ENCODE peak calls at places on chromosomes 16 and 17, in eight cellular contexts. J, H, X, N, L, W, B and P are unnamed samples.

GRCh38 chr16:79013004-79013403 is 587.5 kb downstream of the MAF start:
- DNase-seq in J (no peak), H (no peak), X (no peak), N (no peak), L (no peak), W (no peak), B (no peak), P (no peak)

GRCh38 chr17:7357381-7357780 is 2.4 kb downstream of the TMEM95 start:
- DNase-seq in J (no peak), H (no peak), X (no peak), N (no peak), L (no peak), W (no peak), B (no peak), P (no peak)

GRCh38 chr17:3298260-3298659 is at the start of gene OR3A1:
- DNase-seq in J (no peak), H (no peak), X (no peak), N (no peak), L (no peak), W (no peak), B (no peak), P (no peak)

GRCh38 chr17:83137523-83137922 is 58.1 kb downstream of the METRNL start:
- DNase-seq in J (no peak), H (no peak), X (no peak), N (no peak), L (no peak), W (peak), B (no peak), P (no peak)

GRCh38 chr17:8991514-8992285 is 26.2 kb upstream of the PIK3R5 start:
- DNase-seq in J (no peak), H (no peak), X (no peak), N (peak), L (peak), W (no peak), B (peak), P (peak)

GRCh38 chr16:15482068-15482747 is 47.8 kb downstream of the BMERB1 start:
- DNase-seq in J (no peak), H (peak), X (peak), N (peak), L (peak), W (no peak), B (no peak), P (no peak)

GRCh38 chr17:42387663-42388380 is 420 bp downstream of the STAT3 start:
- DNase-seq in J (no peak), H (peak), X (no peak), N (peak), L (peak), W (peak), B (peak), P (peak)

GRCh38 chr16:64951681-64952080 is 170.2 kb downstream of the CDH11 start:
- DNase-seq in J (no peak), H (no peak), X (no peak), N (no peak), L (no peak), W (no peak), B (no peak), P (no peak)

GRCh38 chr17:77106874-77107358 is 33.9 kb upstream of the SEC14L1 start:
- DNase-seq in J (no peak), H (no peak), X (no peak), N (peak), L (no peak), W (no peak), B (no peak), P (no peak)

GRCh38 chr16:27515874-27516353 is 33.8 kb downstream of the GTF3C1 start:
- DNase-seq in J (no peak), H (no peak), X (no peak), N (peak), L (no peak), W (no peak), B (no peak), P (no peak)

GRCh38 chr17:35286120-35286781 is 43.4 kb downstream of the SLFN5 start:
- DNase-seq in J (no peak), H (no peak), X (no peak), N (peak), L (no peak), W (no peak), B (peak), P (no peak)

GRCh38 chr17:2393954-2394749 is 6.7 kb downstream of the MNT start:
- DNase-seq in J (no peak), H (no peak), X (no peak), N (peak), L (no peak), W (no peak), B (no peak), P (no peak)

GRCh38 chr17:60525347-60525623 is 757 bp downstream of the APPBP2 start:
- DNase-seq in J (no peak), H (no peak), X (no peak), N (peak), L (peak), W (no peak), B (no peak), P (no peak)